ENCODE peak calls at places on chromosomes 4 and X, in four cellular contexts. K is CD8-positive, alpha-beta T cell; F is thoracic aorta; A is esophagus muscularis mucosa. C is an unnamed sample.
A peak's percentile ranks its signal among the peaks of the same experiment; 100 is the strongest.

GRCh38 chrX:88990882-88991582 is 244.0 kb downstream of the CPXCR1 start:
- DNase-seq in K (no peak), F (no peak), A (no peak), C (no peak)

GRCh38 chr4:88674989-88675388 is 22.6 kb downstream of the NAP1L5 start:
- DNase-seq in K (no peak), F (no peak), A (no peak), C (no peak)

GRCh38 chr4:158805628-158806471 is 37.0 kb downstream of the FNIP2 start:
- DNase-seq in K (no peak), F (no peak), A (no peak), C (no peak)

GRCh38 chr4:13322681-13323101 is 161.4 kb downstream of the RAB28 start:
- DNase-seq in K (no peak), F (no peak), A (no peak), C (no peak)

GRCh38 chr4:145619639-145619996 is 433 bp downstream of the MMAA start:
- DNase-seq in K (no peak), F (peak; percentile 16), A (no peak), C (no peak)

GRCh38 chr4:5708829-5709680 is 696 bp upstream of the EVC2 start:
- DNase-seq in K (no peak), F (no peak), A (no peak), C (peak; percentile 78)

GRCh38 chr4:815464-816146 is 10.3 kb downstream of the CPLX1 start:
- DNase-seq in K (no peak), F (no peak), A (no peak), C (peak; percentile 55)

GRCh38 chr4:40486534-40486933 is 143.1 kb downstream of the RBM47 start:
- DNase-seq in K (no peak), F (no peak), A (peak; percentile 4), C (no peak)

GRCh38 chr4:55183926-55184599 is 58.7 kb upstream of the KDR start:
- DNase-seq in K (no peak), F (no peak), A (no peak), C (peak; percentile 62)

GRCh38 chr4:124389591-124389990 is 322.9 kb downstream of the ANKRD50 start:
- DNase-seq in K (no peak), F (no peak), A (no peak), C (no peak)

GRCh38 chr4:169707958-169708643 is 49.6 kb downstream of the HPF1 start:
- DNase-seq in K (no peak), F (no peak), A (no peak), C (no peak)

GRCh38 chr4:126627255-126627654 is 1005.5 kb upstream of the INTU start:
- DNase-seq in K (no peak), F (no peak), A (no peak), C (no peak)

GRCh38 chrX:39613508-39613921 is 484.2 kb downstream of the BCOR start:
- DNase-seq in K (no peak), F (no peak), A (no peak), C (peak; percentile 87)

GRCh38 chr4:102299708-102300107 is 45.6 kb downstream of the SLC39A8 start:
- DNase-seq in K (peak; percentile 49), F (no peak), A (no peak), C (peak; percentile 13)

GRCh38 chr4:155062948-155063347 is 145.5 kb upstream of the NPY2R start:
- DNase-seq in K (no peak), F (no peak), A (no peak), C (no peak)

GRCh38 chr4:11720292-11720691 is 291.6 kb upstream of the HS3ST1 start:
- DNase-seq in K (no peak), F (no peak), A (no peak), C (no peak)

GRCh38 chrX:9940397-9940796 is 26.8 kb upstream of the CLDN34 start:
- DNase-seq in K (no peak), F (no peak), A (no peak), C (peak; percentile 32)

GRCh38 chr4:149166886-149167285 is 648.8 kb downstream of the IQCM start:
- DNase-seq in K (no peak), F (no peak), A (no peak), C (no peak)

GRCh38 chrX:24482823-24483410 is 17.8 kb downstream of the PDK3 start:
- DNase-seq in K (no peak), F (no peak), A (no peak), C (no peak)
- H3K4me1 ChIP-seq in K (peaks cover 40% of the 10 kb centered on the region), F (peaks cover 25% of the 10 kb centered on the region), A (peaks cover 7% of the 10 kb centered on the region), C (no peaks in the 10 kb centered on the region)

DNA sequence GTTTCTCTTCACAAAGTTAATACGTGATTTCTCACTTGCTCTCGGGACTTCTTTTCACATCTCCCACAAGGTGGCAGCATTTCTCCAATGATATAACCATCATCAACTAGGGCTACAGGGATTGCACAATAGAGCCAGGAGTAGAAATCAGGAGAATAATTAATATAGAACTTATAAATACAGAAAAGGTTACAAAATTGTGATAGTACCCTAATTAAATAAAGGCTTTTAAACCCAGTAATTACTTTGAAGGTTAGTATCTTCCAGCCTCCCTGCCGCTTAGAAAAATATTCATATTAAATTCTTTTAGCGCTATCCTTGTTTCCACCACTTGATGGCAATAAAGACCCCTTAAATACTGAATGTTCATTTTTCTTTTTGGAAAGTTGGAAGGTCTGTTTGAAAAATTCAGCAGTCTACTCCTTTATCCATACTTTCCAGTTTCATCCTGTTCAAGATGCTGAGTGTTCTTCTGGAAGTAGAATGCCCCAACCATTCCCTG is 65.8 kb downstream of the RASGEF1B start:
- DNase-seq in K (no peak), F (no peak), A (no peak), C (peak; percentile 90)
- H3K4me3 ChIP-seq in K (no peak overlapping the region), F (peak overlapping the region; percentile 57), A (peak overlapping the region; percentile 19), C (no peak overlapping the region)

GRCh38 chr4:7904942-7905341 is 34.7 kb downstream of the AFAP1 start:
- DNase-seq in K (no peak), F (no peak), A (no peak), C (peak; percentile 32)

GRCh38 chr4:7908668-7909067 is 31.0 kb downstream of the AFAP1 start:
- DNase-seq in K (no peak), F (no peak), A (no peak), C (no peak)

GRCh38 chr4:7906171-7906581 is 33.5 kb downstream of the AFAP1 start:
- DNase-seq in K (no peak), F (no peak), A (no peak), C (no peak)

GRCh38 chr4:7905461-7905915 is 34.2 kb downstream of the AFAP1 start:
- DNase-seq in K (no peak), F (no peak), A (no peak), C (no peak)

DNA sequence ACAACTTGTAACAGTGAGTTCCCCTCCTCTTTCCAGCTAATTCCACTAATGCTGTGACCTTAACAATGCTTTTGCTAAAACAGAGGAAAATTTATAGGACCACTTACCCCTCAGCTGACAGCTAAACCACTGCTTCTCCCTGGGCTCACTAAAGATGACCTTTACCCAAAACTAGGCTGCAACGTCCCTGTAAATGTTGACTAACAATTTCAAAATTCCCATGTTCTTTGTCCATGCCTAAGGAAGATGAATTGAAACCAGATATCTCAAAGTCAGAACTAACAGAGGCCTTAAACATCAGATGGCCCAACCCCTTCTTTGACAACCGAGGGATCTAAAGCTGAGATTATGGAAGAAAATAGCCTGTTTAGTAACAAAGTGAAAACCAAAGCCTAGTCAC is 32.5 kb downstream of the AFAP1 start:
- DNase-seq in K (no peak), F (no peak), A (no peak), C (no peak)
- H3K4me1 ChIP-seq in K (peaks cover 12% of the 10 kb centered on the region), F (peaks cover 91% of the 10 kb centered on the region), A (peaks cover 100% of the 10 kb centered on the region), C (peaks cover 74% of the 10 kb centered on the region)

GRCh38 chr4:113955948-113956347 is 23.5 kb downstream of the ARSJ start:
- DNase-seq in K (no peak), F (no peak), A (no peak), C (no peak)
- H3K4me3 ChIP-seq in K (no peak overlapping the region), F (no peak overlapping the region), A (no peak overlapping the region), C (no peak overlapping the region)

GRCh38 chr4:7431696-7432530 is 2.8 kb downstream of the PSAPL1 start:
- DNase-seq in K (no peak), F (no peak), A (no peak), C (no peak)
- H3K4me1 ChIP-seq in K (no peaks in the 10 kb centered on the region), F (no peaks in the 10 kb centered on the region), A (peaks cover 45% of the 10 kb centered on the region), C (no peaks in the 10 kb centered on the region)

GRCh38 chr4:119189638-119190037 is 22.9 kb upstream of the USP53 start:
- DNase-seq in K (no peak), F (no peak), A (no peak), C (no peak)
- H3K4me3 ChIP-seq in K (no peak overlapping the region), F (peak overlapping the region; percentile 39), A (no peak overlapping the region), C (no peak overlapping the region)

GRCh38 chrX:34560180-34560579 is 96.9 kb downstream of the TMEM47 start:
- DNase-seq in K (no peak), F (no peak), A (no peak), C (no peak)
- H3K4me1 ChIP-seq in K (no peaks in the 10 kb centered on the region), F (no peaks in the 10 kb centered on the region), A (no peaks in the 10 kb centered on the region), C (no peaks in the 10 kb centered on the region)

GRCh38 chr4:142556613-142557012 is 289.5 kb downstream of the INPP4B start:
- DNase-seq in K (no peak), F (no peak), A (no peak), C (no peak)

GRCh38 chr4:142557220-142557801 is 288.8 kb downstream of the INPP4B start:
- DNase-seq in K (no peak), F (no peak), A (no peak), C (no peak)

GRCh38 chr4:142558851-142559250 is 287.2 kb downstream of the INPP4B start:
- DNase-seq in K (no peak), F (no peak), A (no peak), C (no peak)

GRCh38 chr4:142563682-142564291 is 282.3 kb downstream of the INPP4B start:
- DNase-seq in K (no peak), F (no peak), A (no peak), C (peak; percentile 75)

GRCh38 chr4:142559986-142560385 is 286.1 kb downstream of the INPP4B start:
- DNase-seq in K (no peak), F (no peak), A (no peak), C (no peak)
- H3K4me3 ChIP-seq in K (no peak overlapping the region), F (no peak overlapping the region), A (no peak overlapping the region), C (no peak overlapping the region)

DNA sequence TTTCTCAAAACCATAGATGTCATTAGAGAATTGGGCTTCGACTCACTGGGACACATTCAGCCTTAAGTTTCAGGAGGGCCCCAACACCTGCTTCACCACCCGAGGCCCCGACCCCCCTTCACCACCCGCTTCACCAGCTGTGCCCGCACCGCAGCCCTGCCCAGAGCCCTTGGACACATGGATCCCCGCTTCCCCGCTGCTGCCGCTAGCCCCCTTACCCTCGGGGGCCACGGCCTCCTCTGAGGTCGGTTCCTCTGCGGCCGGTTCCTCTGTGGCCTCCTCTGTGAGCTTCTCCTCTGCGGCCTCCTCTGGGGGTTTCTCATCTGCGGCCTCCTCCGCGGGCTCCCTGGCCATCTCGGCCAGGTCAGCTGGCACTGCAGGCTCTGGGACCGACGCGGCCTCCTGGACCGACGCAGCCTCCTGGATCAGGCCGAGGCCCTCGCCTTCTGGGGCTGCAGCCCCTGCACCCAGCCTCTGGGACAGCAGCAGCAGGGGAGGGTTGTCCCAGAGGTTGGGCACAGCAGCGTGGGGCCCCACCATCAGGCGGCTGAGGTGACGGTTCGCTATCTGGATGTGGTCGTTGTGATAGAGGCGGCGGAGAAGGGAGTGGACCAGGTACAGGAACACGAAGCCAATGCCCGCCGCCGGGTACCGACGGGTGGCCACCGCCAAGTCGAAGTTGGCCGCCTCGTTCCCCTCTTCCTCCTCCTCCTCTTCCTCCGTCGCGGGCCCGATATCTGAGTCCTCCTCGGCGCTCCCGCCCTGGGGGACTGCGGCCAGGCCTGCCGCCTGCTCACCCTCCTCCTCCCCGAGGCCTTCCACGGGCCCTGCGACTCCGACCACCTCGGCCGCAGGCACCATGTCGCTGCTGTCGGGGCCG is 748 bp downstream of the CT47B1 start:
- DNase-seq in K (no peak), F (no peak), A (no peak), C (no peak)
- H3K4me1 ChIP-seq in K (no peaks in the 10 kb centered on the region), F (no peaks in the 10 kb centered on the region), A (no peaks in the 10 kb centered on the region), C (no peaks in the 10 kb centered on the region)